ENCODE peak calls at places on chromosomes 13 and 19, in five cellular contexts. N is fibroblast of lung; U is naive thymus-derived CD4-positive, alpha-beta T cell; M is left ventricle myocardium inferior; A is aorta. D is an unnamed sample. For H3K4me1, the result is how much of the 10 kb centered on the place peaks cover.

GRCh38 chr19:30227071-30227621 is 145.0 kb upstream of the ZNF536 start:
- DNase-seq in A (no peak), N (no peak), U (no peak), M (no peak), D (no peak)

GRCh38 chr19:17784201-17785008 is 10.5 kb upstream of the B3GNT3 start:
- DNase-seq in M (peak), U (peak), N (peak), A (peak), D (peak)

GRCh38 chr19:10036601-10037071 is 23.4 kb downstream of the RDH8 start:
- DNase-seq in N (no peak), U (no peak), M (no peak), A (no peak), D (no peak)

GRCh38 chr13:44116562-44117315 is 237.0 kb downstream of the LACC1 start:
- DNase-seq in A (no peak), N (peak), M (peak), U (no peak), D (no peak)

GRCh38 chr19:55257461-55258411 is 1.1 kb downstream of the PPP6R1 start:
- DNase-seq in A (no peak), U (peak), N (no peak), M (no peak), D (peak)

GRCh38 chr13:75635621-75636338 is at the start of gene LMO7:
- DNase-seq in U (peak), M (peak), N (peak), A (peak), D (peak)

GRCh38 chr13:28527629-28528028 is 32.7 kb upstream of the FLT1 start:
- DNase-seq in U (no peak), M (no peak), A (peak), N (no peak), D (no peak)

GRCh38 chr19:14400913-14401312 is 18.2 kb downstream of the DDX39A start:
- DNase-seq in A (peak), M (no peak), N (peak), U (no peak), D (no peak)

GRCh38 chr13:106145997-106146864 is 389.2 kb downstream of the EFNB2 start:
- DNase-seq in A (no peak), U (no peak), M (no peak), N (no peak), D (no peak)

GRCh38 chr13:82257790-82258507 is 1624.3 kb downstream of the SLITRK1 start:
- DNase-seq in U (no peak), A (no peak), N (no peak), M (no peak), D (peak)

GRCh38 chr13:51311957-51312520 is 27.5 kb upstream of the SERPINE3 start:
- DNase-seq in U (no peak), A (no peak), N (no peak), M (no peak), D (no peak)

GRCh38 chr19:4896372-4896771 is 6.3 kb downstream of the ARRDC5 start:
- DNase-seq in M (no peak), N (no peak), A (no peak), U (no peak), D (no peak)

GRCh38 chr19:43460362-43461016 is 4.9 kb downstream of the LYPD3 start:
- DNase-seq in M (no peak), N (no peak), A (no peak), U (no peak), D (no peak)

GRCh38 chr19:38596057-38596981 is 21.4 kb downstream of the MAP4K1 start:
- DNase-seq in A (no peak), M (no peak), U (peak), N (no peak), D (no peak)

GRCh38 chr19:584240-585001 is 5.3 kb upstream of the HCN2 start:
- DNase-seq in A (no peak), N (no peak), M (peak), U (peak), D (peak)

GRCh38 chr19:16801599-16801998 is 27.6 kb upstream of the SIN3B start:
- DNase-seq in M (no peak), N (peak), U (no peak), A (no peak), D (peak)

GRCh38 chr19:807627-808175 is 10.4 kb downstream of the PTBP1 start:
- DNase-seq in M (no peak), N (no peak), U (no peak), A (no peak), D (no peak)

GRCh38 chr13:24178847-24179845 is 18.6 kb downstream of the SPATA13 start:
- DNase-seq in M (no peak), N (peak), U (no peak), A (no peak), D (no peak)

GRCh38 chr19:54481326-54481930 is 8.3 kb upstream of the CDC42EP5 start:
- DNase-seq in A (no peak), N (no peak), M (no peak), U (no peak), D (peak)

GRCh38 chr19:50207730-50208129 is 4.3 kb downstream of the MYH14 start:
- DNase-seq in U (no peak), N (no peak), A (peak), M (no peak), D (no peak)

GRCh38 chr13:29579094-29579493 is 16.4 kb downstream of the SLC7A1 start:
- DNase-seq in A (no peak), M (no peak), N (no peak), U (no peak), D (no peak)

GRCh38 chr13:102901615-102902305 is 55.9 kb downstream of the ERCC5 start:
- DNase-seq in N (peak), U (no peak), M (no peak), A (no peak), D (no peak)

GRCh38 chr19:42123765-42124164 is 8.5 kb downstream of the POU2F2 start:
- DNase-seq in N (no peak), M (no peak), A (no peak), U (no peak), D (no peak)
- H3K27ac ChIP-seq in N (no peak), M (no peak), A (no peak), U (peak), D (no peak)

GRCh38 chr13:94703271-94703670 is 9.1 kb downstream of the SOX21 start:
- DNase-seq in A (no peak), N (no peak), M (no peak), U (no peak), D (no peak)
- H3K4me3 ChIP-seq in A (no peak), N (no peak), M (no peak), U (no peak), D (no peak)

GRCh38 chr13:21008026-21008425 is 53.4 kb downstream of the LATS2 start:
- DNase-seq in A (no peak), N (no peak), M (no peak), U (no peak), D (no peak)
- H3K4me1 ChIP-seq in A (under half), N (under half), M (half or more), U (under half), D (under half)

GRCh38 chr19:31759359-31759758 is 410.1 kb upstream of the TSHZ3 start:
- DNase-seq in U (no peak), A (no peak), M (no peak), N (no peak), D (no peak)

DNA sequence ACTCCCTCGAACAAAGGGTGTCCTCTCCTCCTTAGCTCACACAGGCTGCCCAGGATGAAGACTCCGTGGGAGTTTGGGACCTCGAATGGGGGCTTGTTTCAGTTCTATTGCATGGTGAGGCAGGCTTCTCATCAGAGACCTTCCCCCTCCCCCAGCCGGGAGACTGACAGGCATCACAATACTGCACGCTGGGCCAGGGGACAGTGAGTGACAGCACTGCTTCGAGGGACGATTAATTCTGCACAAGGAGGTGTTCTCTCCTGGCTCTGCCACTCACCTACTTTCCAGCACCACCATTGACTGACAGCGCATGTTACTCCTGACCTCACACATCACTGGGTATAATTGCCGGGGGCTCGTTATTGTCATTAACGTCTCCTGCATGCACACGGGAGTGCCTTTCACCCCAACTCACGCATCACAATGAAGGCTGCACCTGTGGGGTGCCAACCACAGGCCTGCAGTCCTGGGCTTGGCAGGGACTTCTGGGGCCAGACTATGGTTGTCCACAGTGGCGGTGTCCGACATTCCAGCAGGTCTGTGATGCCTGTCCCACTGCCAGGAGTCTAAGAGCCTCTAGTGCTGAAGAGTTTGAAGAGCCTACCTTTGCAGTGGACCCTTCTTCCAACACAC is 412.2 kb upstream of the TSHZ3 start:
- DNase-seq in A (no peak), M (no peak), N (no peak), U (no peak), D (no peak)
- H3K27ac ChIP-seq in A (no peak), M (no peak), N (no peak), U (no peak), D (no peak)

GRCh38 chr19:46783670-46784069 is 4.7 kb downstream of the SLC1A5 start:
- DNase-seq in M (no peak), A (no peak), N (no peak), U (no peak), D (no peak)
- H3K4me3 ChIP-seq in M (no peak), A (no peak), N (peak), U (no peak), D (no peak)

D was measured in SJSA1.